ENCODE peak calls at places on chromosome 4, in five cellular contexts. One of them, this sample, is unnamed.

GRCh38 chr4:8159522-8160232 is 1.1 kb upstream of the ABLIM2 start:
- DNase-seq in H1: no peak
- DNase-seq in H9: no peak
- DNase-seq in mesenchymal stem cell: no peak
- DNase-seq in mesendoderm: no peak
- DNase-seq in this sample: no peak

GRCh38 chr4:164428561-164428960 is 325.4 kb upstream of the SMIM31 start:
- DNase-seq in H1: no peak
- DNase-seq in H9: no peak
- DNase-seq in mesenchymal stem cell: no peak
- DNase-seq in mesendoderm: no peak
- DNase-seq in this sample: no peak

GRCh38 chr4:174681723-174682300 is 147.2 kb downstream of the GLRA3 start:
- DNase-seq in H9: no peak
- DNase-seq in mesendoderm: peak
- DNase-seq in mesenchymal stem cell: peak
- DNase-seq in H1: no peak
- DNase-seq in this sample: peak

GRCh38 chr4:129515356-129515755 is 419.4 kb downstream of the C4orf33 start:
- DNase-seq in H1: no peak
- DNase-seq in mesendoderm: no peak
- DNase-seq in H9: no peak
- DNase-seq in mesenchymal stem cell: no peak
- DNase-seq in this sample: no peak

GRCh38 chr4:8854866-8855265 is 16.8 kb downstream of the HMX1 start:
- DNase-seq in H9: no peak
- DNase-seq in H1: no peak
- DNase-seq in mesenchymal stem cell: no peak
- DNase-seq in mesendoderm: no peak
- DNase-seq in this sample: peak

GRCh38 chr4:142637654-142638053 is 208.4 kb downstream of the INPP4B start:
- DNase-seq in H9: no peak
- DNase-seq in H1: no peak
- DNase-seq in mesendoderm: no peak
- DNase-seq in mesenchymal stem cell: no peak
- DNase-seq in this sample: no peak

GRCh38 chr4:122576261-122577188 is 44.3 kb downstream of the IL21 start:
- DNase-seq in mesendoderm: peak
- DNase-seq in mesenchymal stem cell: peak
- DNase-seq in H1: no peak
- DNase-seq in H9: no peak
- DNase-seq in this sample: peak

GRCh38 chr4:40722576-40723161 is 27.1 kb upstream of the NSUN7 start:
- DNase-seq in mesenchymal stem cell: peak
- DNase-seq in H9: no peak
- DNase-seq in mesendoderm: no peak
- DNase-seq in H1: no peak
- DNase-seq in this sample: no peak

GRCh38 chr4:57114973-57115372 is 4.8 kb upstream of the IGFBP7 start:
- DNase-seq in mesenchymal stem cell: peak
- DNase-seq in H9: no peak
- DNase-seq in mesendoderm: no peak
- DNase-seq in H1: no peak
- DNase-seq in this sample: peak

GRCh38 chr4:143097751-143098150 is 87.0 kb upstream of the USP38 start:
- DNase-seq in H1: no peak
- DNase-seq in H9: no peak
- DNase-seq in mesenchymal stem cell: no peak
- DNase-seq in mesendoderm: no peak
- DNase-seq in this sample: no peak

GRCh38 chr4:22434895-22435294 is 81.0 kb downstream of the ADGRA3 start:
- DNase-seq in H1: no peak
- DNase-seq in mesendoderm: peak
- DNase-seq in mesenchymal stem cell: peak
- DNase-seq in H9: peak
- DNase-seq in this sample: peak

GRCh38 chr4:1572521-1572920 is 111.6 kb downstream of the FAM53A start:
- DNase-seq in mesenchymal stem cell: no peak
- DNase-seq in mesendoderm: peak
- DNase-seq in H1: no peak
- DNase-seq in H9: peak
- DNase-seq in this sample: no peak

GRCh38 chr4:1570291-1571164 is 113.6 kb downstream of the FAM53A start:
- DNase-seq in mesendoderm: no peak
- DNase-seq in mesenchymal stem cell: no peak
- DNase-seq in H9: no peak
- DNase-seq in H1: no peak
- DNase-seq in this sample: no peak

GRCh38 chr4:1569461-1570151 is 114.5 kb downstream of the FAM53A start:
- DNase-seq in H9: no peak
- DNase-seq in mesendoderm: no peak
- DNase-seq in mesenchymal stem cell: no peak
- DNase-seq in H1: no peak
- DNase-seq in this sample: no peak

GRCh38 chr4:1571986-1572385 is 112.1 kb downstream of the FAM53A start:
- DNase-seq in H9: no peak
- DNase-seq in mesenchymal stem cell: no peak
- DNase-seq in H1: no peak
- DNase-seq in mesendoderm: peak
- DNase-seq in this sample: no peak

DNA sequence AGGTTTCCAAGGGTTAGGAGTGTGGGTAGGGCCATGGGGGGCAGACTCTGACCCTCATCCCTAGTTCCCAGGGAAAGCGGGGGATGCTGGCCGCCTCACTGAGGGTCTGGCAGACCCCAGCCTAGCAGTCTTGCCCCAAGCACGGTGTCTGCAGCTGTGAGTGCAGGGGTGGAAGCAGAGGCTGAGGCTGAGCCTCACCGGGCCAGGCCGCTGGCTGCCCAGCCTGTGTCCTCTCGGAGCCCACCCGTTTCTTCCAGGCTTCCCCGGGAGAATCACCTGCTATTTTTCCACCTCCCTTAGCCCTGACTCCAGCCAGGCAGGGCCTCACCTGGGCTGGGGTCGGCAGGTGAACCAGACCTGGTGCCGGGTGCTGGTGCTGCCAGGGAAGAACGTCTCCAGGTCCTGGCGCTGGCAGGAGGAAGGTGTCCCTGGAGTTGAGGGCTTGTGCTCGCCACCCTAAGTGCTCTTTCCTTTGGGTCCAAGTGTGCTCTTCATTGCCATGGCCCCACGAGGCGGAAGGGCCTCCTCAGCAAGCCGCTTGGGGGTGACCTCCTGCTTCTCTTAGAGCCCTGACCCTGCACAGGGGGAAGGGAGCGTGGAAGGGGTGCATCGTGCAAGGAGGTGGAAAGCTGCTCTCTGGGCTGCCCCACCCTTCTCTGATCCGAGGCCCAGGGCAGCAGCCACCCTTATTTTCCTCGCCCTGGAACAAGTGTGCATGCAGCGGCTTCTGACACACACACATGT is 112.8 kb downstream of the FAM53A start:
- DNase-seq in mesendoderm: no peak
- DNase-seq in H9: no peak
- DNase-seq in mesenchymal stem cell: no peak
- DNase-seq in H1: no peak
- DNase-seq in this sample: no peak
- H3K23ac ChIP-seq in mesendoderm: no peak
- H3K23ac ChIP-seq in H9: no peak
- H3K23ac ChIP-seq in mesenchymal stem cell: no peak
- H3K23ac ChIP-seq in H1: no peak
- H3K23ac ChIP-seq in this sample: no peak

GRCh38 chr4:173371292-173372192 is 788 bp downstream of the SAP30 start:
- DNase-seq in mesendoderm: peak
- DNase-seq in mesenchymal stem cell: peak
- DNase-seq in H9: peak
- DNase-seq in H1: peak
- DNase-seq in this sample: peak
- H3K23ac ChIP-seq in mesendoderm: no peak
- H3K23ac ChIP-seq in mesenchymal stem cell: peak
- H3K23ac ChIP-seq in H9: no peak
- H3K23ac ChIP-seq in H1: no peak
- H3K23ac ChIP-seq in this sample: peak

DNA sequence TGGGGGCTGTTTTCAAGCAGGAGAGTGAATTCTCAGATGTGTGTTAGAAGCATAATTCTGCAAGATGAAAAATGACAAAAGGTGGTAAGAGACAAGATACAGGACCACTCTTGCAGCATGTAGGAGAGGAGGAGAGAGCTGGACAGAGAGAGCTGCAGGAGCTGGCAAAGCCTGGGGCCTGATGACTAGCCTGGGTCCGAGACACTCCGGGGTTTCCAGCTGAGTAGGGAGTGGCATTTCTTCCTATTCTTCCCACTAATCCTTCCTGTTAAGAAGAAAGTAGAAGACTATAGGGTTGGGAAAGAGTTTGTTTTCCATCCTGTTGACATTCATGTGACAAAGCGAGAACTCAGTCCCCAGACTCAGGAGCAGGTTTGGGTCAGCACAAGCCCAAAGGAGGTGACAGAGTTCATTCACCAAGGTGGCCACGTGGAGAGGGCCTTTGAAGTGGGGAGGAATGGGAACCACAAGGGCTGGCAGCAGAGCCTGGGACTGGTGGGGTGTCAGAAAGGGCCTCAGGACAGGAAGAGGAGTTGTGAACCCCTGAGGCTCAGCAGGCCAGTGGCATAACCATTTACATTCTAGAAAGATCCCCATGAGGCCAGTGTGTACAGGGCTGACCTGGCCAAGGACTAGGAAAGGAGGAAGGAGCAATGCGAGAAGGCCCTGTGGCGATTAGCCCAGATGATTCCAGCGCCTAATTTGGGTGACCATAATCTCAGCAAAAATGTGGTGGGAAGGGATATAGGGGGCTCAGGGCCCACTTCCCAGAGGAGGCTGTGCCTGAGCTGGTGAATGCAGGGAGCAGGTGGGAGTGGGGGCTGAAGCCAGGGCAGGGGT is 3.2 kb upstream of the HAUS3 start:
- DNase-seq in mesendoderm: peak
- DNase-seq in H9: peak
- DNase-seq in H1: no peak
- DNase-seq in mesenchymal stem cell: no peak
- DNase-seq in this sample: no peak
- H3K23ac ChIP-seq in mesendoderm: no peak
- H3K23ac ChIP-seq in H9: no peak
- H3K23ac ChIP-seq in H1: no peak
- H3K23ac ChIP-seq in mesenchymal stem cell: no peak
- H3K23ac ChIP-seq in this sample: no peak

DNA sequence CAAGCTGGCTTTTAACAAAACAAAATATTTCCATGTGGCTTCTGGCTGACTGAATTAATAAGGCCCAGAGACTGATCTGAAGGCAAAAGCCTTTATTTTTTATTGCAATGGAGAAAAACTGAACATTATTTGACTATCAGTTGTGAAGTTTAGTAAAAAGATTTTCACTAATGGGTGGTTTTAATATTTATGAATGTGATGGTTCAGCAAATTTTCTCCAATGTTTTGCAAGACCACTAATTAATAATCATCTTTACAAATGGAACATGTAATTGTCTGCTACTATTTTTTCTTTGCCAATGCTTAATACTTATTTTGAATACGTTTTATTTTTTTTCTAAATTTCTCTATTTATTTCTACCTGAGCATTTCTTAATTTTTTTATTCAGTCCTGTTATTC is 90.6 kb downstream of the SNCA start:
- DNase-seq in mesenchymal stem cell: no peak
- DNase-seq in H1: no peak
- DNase-seq in mesendoderm: no peak
- DNase-seq in H9: no peak
- DNase-seq in this sample: no peak
- H3K23ac ChIP-seq in mesenchymal stem cell: no peak
- H3K23ac ChIP-seq in H1: no peak
- H3K23ac ChIP-seq in mesendoderm: no peak
- H3K23ac ChIP-seq in H9: no peak
- H3K23ac ChIP-seq in this sample: no peak

DNA sequence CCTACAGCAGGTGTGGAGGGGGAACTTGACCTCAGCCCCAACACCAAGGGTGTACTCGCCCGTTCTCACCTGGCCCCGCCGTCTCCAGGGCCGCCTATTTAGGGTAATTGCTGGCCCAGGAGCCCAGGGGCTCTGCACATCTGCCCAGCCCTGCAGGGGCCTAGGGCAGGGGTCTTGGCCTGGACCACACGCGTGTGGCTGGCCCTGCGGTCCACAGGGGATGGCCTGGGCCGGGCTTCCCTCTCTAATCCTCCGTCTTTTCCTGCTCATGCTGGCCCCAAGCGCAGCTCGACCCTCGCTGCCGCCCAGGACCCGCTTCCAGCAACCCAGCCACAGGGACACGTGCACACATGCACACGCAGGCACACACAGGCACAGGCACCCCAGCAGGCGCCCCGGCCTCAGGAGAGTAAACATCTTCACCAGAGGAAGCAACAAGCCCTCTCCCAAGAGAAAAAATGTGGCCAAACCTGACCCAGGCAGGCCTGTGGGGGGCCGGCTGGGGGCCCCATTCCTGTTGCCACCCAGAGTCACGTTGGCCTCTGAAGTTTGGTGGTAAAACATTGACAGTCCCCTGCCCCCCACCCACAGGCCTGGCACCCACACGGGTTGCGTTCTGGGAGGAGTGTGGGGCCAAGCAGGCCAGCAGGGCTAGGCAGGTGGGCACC is 24.6 kb upstream of the FGFR3 start:
- DNase-seq in mesenchymal stem cell: no peak
- DNase-seq in mesendoderm: no peak
- DNase-seq in H1: no peak
- DNase-seq in H9: no peak
- DNase-seq in this sample: no peak
- H3K23ac ChIP-seq in mesenchymal stem cell: no peak
- H3K23ac ChIP-seq in mesendoderm: no peak
- H3K23ac ChIP-seq in H1: no peak
- H3K23ac ChIP-seq in H9: no peak
- H3K23ac ChIP-seq in this sample: no peak

This sample was measured in IMR-90.